ENCODE peak calls at places on chromosome 2, in six cellular contexts. One of them, this sample, is unnamed.

GRCh38 chr2:217469203-217469810 is 533.5 kb downstream of the TNS1 start:
- DNase-seq in AG10803: no peak
- DNase-seq in NCI-H1417: no peak
- DNase-seq in HuH-7.5: no peak
- DNase-seq in iris pigment epithelial cell: no peak
- DNase-seq in hypothalamus: no peak
- DNase-seq in this sample: no peak

GRCh38 chr2:38709515-38710194 is 41.5 kb downstream of the SRSF7 start:
- DNase-seq in AG10803: no peak
- DNase-seq in NCI-H1417: peak
- DNase-seq in HuH-7.5: no peak
- DNase-seq in iris pigment epithelial cell: no peak
- DNase-seq in hypothalamus: no peak
- DNase-seq in this sample: no peak

GRCh38 chr2:30866974-30867373 is 59.7 kb upstream of the CAPN13 start:
- DNase-seq in AG10803: no peak
- DNase-seq in NCI-H1417: no peak
- DNase-seq in HuH-7.5: no peak
- DNase-seq in iris pigment epithelial cell: no peak
- DNase-seq in hypothalamus: no peak
- DNase-seq in this sample: no peak

GRCh38 chr2:26903676-26904075 is 55.7 kb downstream of the DPYSL5 start:
- DNase-seq in AG10803: no peak
- DNase-seq in NCI-H1417: no peak
- DNase-seq in HuH-7.5: no peak
- DNase-seq in iris pigment epithelial cell: no peak
- DNase-seq in hypothalamus: no peak
- DNase-seq in this sample: no peak

GRCh38 chr2:222318026-222318711 is 19.4 kb upstream of the PAX3 start:
- DNase-seq in AG10803: peak
- DNase-seq in NCI-H1417: peak
- DNase-seq in HuH-7.5: peak
- DNase-seq in iris pigment epithelial cell: peak
- DNase-seq in hypothalamus: no peak
- DNase-seq in this sample: peak

GRCh38 chr2:128217671-128218070 is 101.0 kb downstream of the HS6ST1 start:
- DNase-seq in AG10803: no peak
- DNase-seq in NCI-H1417: no peak
- DNase-seq in HuH-7.5: no peak
- DNase-seq in iris pigment epithelial cell: no peak
- DNase-seq in hypothalamus: no peak
- DNase-seq in this sample: no peak

GRCh38 chr2:11938196-11938595 is 191.8 kb downstream of the LPIN1 start:
- DNase-seq in AG10803: peak
- DNase-seq in NCI-H1417: no peak
- DNase-seq in HuH-7.5: no peak
- DNase-seq in iris pigment epithelial cell: no peak
- DNase-seq in hypothalamus: no peak
- DNase-seq in this sample: peak

GRCh38 chr2:8939486-8940114 is 63.9 kb downstream of the MBOAT2 start:
- DNase-seq in AG10803: no peak
- DNase-seq in NCI-H1417: no peak
- DNase-seq in HuH-7.5: no peak
- DNase-seq in iris pigment epithelial cell: no peak
- DNase-seq in hypothalamus: no peak
- DNase-seq in this sample: no peak

This sample was measured in NCI-H510A.